ENCODE peak calls at places on chromosomes 6 and 20, in seven cellular contexts. C is cardiac muscle cell, Z is omental fat pad, H is globus pallidus, K is RWPE1, N is NT2/D1, W is HEK293T. L is an unnamed sample.

GRCh38 chr20:38435555-38435939 is 419 bp upstream of the SNHG17 start:
- DNase-seq in C (peak; percentile 68), Z (no peak), H (no peak), K (no peak), N (no peak), W (no peak), L (no peak)

GRCh38 chr6:81944661-81945060 is 192.2 kb upstream of the TENT5A start:
- DNase-seq in C (no peak), Z (no peak), H (no peak), K (no peak), N (no peak), W (no peak), L (no peak)

GRCh38 chr6:21348462-21349195 is 244.9 kb upstream of the SOX4 start:
- DNase-seq in C (peak; percentile 64), Z (no peak), H (no peak), K (no peak), N (peak; percentile 25), W (peak; percentile 74), L (no peak)

GRCh38 chr6:64258302-64258701 is 622.7 kb downstream of the PHF3 start:
- DNase-seq in C (no peak), Z (no peak), H (no peak), K (no peak), N (no peak), W (no peak), L (no peak)

GRCh38 chr6:56343295-56343694 is 95.9 kb upstream of the COL21A1 start:
- DNase-seq in C (no peak), Z (no peak), H (no peak), K (no peak), N (no peak), W (no peak), L (no peak)

GRCh38 chr20:46334423-46334978 is 26.2 kb upstream of the CDH22 start:
- DNase-seq in C (no peak), Z (no peak), H (no peak), K (no peak), N (no peak), W (no peak), L (no peak)

GRCh38 chr6:168616807-168617756 is 176.1 kb downstream of the SMOC2 start:
- DNase-seq in C (no peak), Z (no peak), H (peak; percentile 31), K (peak; percentile 49), N (no peak), W (no peak), L (no peak)

GRCh38 chr6:106519460-106520394 is 109.6 kb downstream of the RTN4IP1 start:
- DNase-seq in C (peak; percentile 73), Z (no peak), H (no peak), K (peak; percentile 81), N (no peak), W (no peak), L (no peak)

GRCh38 chr6:128138694-128139093 is 237.8 kb upstream of the THEMIS start:
- DNase-seq in C (no peak), Z (no peak), H (no peak), K (no peak), N (no peak), W (no peak), L (no peak)

GRCh38 chr20:2800590-2801458 is at the start of gene CPXM1:
- DNase-seq in C (peak; percentile 67), Z (no peak), H (no peak), K (no peak), N (peak; percentile 57), W (no peak), L (no peak)

GRCh38 chr6:162151050-162151658 is 576.4 kb downstream of the PRKN start:
- DNase-seq in C (peak; percentile 38), Z (no peak), H (peak; percentile 11), K (no peak), N (no peak), W (no peak), L (no peak)

GRCh38 chr6:56856036-56856580 is 98.8 kb upstream of the BEND6 start:
- DNase-seq in C (peak; percentile 91), Z (no peak), H (no peak), K (no peak), N (no peak), W (no peak), L (no peak)

GRCh38 chr6:73249998-73250397 is 13.0 kb downstream of the KHDC1 start:
- DNase-seq in C (no peak), Z (no peak), H (no peak), K (no peak), N (no peak), W (no peak), L (no peak)

GRCh38 chr20:11755071-11755881 is 162.4 kb upstream of the BTBD3 start:
- DNase-seq in C (no peak), Z (no peak), H (peak; percentile 78), K (no peak), N (no peak), W (no peak), L (no peak)

GRCh38 chr6:69084746-69085335 is 449.8 kb downstream of the ADGRB3 start:
- DNase-seq in C (no peak), Z (no peak), H (no peak), K (no peak), N (no peak), W (no peak), L (no peak)

GRCh38 chr6:89853068-89853467 is 23.4 kb downstream of the CASP8AP2 start:
- DNase-seq in C (no peak), Z (no peak), H (no peak), K (no peak), N (no peak), W (no peak), L (no peak)

GRCh38 chr6:89584539-89584938 is 54.0 kb downstream of the LYRM2 start:
- DNase-seq in C (no peak), Z (no peak), H (no peak), K (no peak), N (no peak), W (no peak), L (no peak)

GRCh38 chr6:41092421-41093140 is 19.8 kb downstream of the NFYA start:
- DNase-seq in C (peak; percentile 52), Z (no peak), H (no peak), K (no peak), N (no peak), W (peak; percentile 15), L (no peak)

GRCh38 chr6:5950448-5950847 is 56.3 kb downstream of the NRN1 start:
- DNase-seq in C (peak; percentile 2), Z (no peak), H (no peak), K (no peak), N (peak; percentile 13), W (peak; percentile 59), L (no peak)

GRCh38 chr6:54847799-54848597 is 1.4 kb downstream of the FAM83B start:
- DNase-seq in C (peak; percentile 21), Z (no peak), H (no peak), K (peak; percentile 83), N (no peak), W (no peak), L (peak; percentile 6)

GRCh38 chr6:72856801-72857200 is 234.9 kb downstream of the KCNQ5 start:
- DNase-seq in C (no peak), Z (no peak), H (no peak), K (no peak), N (no peak), W (no peak), L (no peak)

GRCh38 chr6:18328549-18328922 is 58.6 kb upstream of the RNF144B start:
- DNase-seq in C (no peak), Z (no peak), H (no peak), K (no peak), N (no peak), W (no peak), L (no peak)

L was measured in NCI-H460.